ENCODE peak calls at places on chromosomes 2 and 18, in seven cellular contexts. N, V, M, Y, K, Q and E are unnamed samples. For H3K36me3, the result is how much of the 10 kb centered on the place peaks cover.

GRCh38 chr2:192645811-192646598 is 451.3 kb upstream of the TMEFF2 start:
- DNase-seq in N (no peak), V (no peak), M (no peak), Y (no peak), K (no peak), Q (no peak), E (no peak)

GRCh38 chr2:182901748-182902147 is 35.3 kb upstream of the FRZB start:
- DNase-seq in N (no peak), V (no peak), M (no peak), Y (no peak), K (no peak), Q (no peak), E (no peak)

GRCh38 chr18:3998698-3999333 is 456.3 kb downstream of the DLGAP1 start:
- DNase-seq in N (peak), V (no peak), M (no peak), Y (peak), K (no peak), Q (peak), E (no peak)

GRCh38 chr18:70523035-70523797 is 234.4 kb downstream of the SOCS6 start:
- DNase-seq in N (no peak), V (no peak), M (no peak), Y (no peak), K (no peak), Q (no peak), E (no peak)

GRCh38 chr18:12608292-12608691 is 49.6 kb downstream of the SPIRE1 start:
- DNase-seq in N (peak), V (no peak), M (peak), Y (no peak), K (no peak), Q (peak), E (no peak)

GRCh38 chr2:205700331-205701132 is 18.2 kb downstream of the NRP2 start:
- DNase-seq in N (peak), V (no peak), M (no peak), Y (peak), K (peak), Q (peak), E (no peak)

GRCh38 chr2:178385595-178386148 is 65.3 kb downstream of the PRKRA start:
- DNase-seq in N (no peak), V (no peak), M (no peak), Y (no peak), K (no peak), Q (peak), E (no peak)

GRCh38 chr2:218368621-218369153 is 12.0 kb downstream of the CATIP start:
- DNase-seq in N (no peak), V (no peak), M (no peak), Y (peak), K (peak), Q (no peak), E (peak)

GRCh38 chr18:77086656-77087390 is 45.8 kb downstream of the MBP start:
- DNase-seq in N (no peak), V (no peak), M (no peak), Y (no peak), K (peak), Q (no peak), E (peak)

GRCh38 chr18:46630160-46630559 is 26.9 kb downstream of the LOXHD1 start:
- DNase-seq in N (peak), V (no peak), M (no peak), Y (no peak), K (no peak), Q (peak), E (no peak)

GRCh38 chr2:157055660-157056199 is 201.8 kb upstream of the GALNT5 start:
- DNase-seq in N (peak), V (no peak), M (no peak), Y (no peak), K (no peak), Q (peak), E (no peak)

GRCh38 chr2:199405241-199405640 is 52.5 kb downstream of the SATB2 start:
- DNase-seq in N (no peak), V (no peak), M (no peak), Y (no peak), K (peak), Q (peak), E (peak)

GRCh38 chr18:77023115-77023782 is 109.3 kb downstream of the MBP start:
- DNase-seq in N (no peak), V (no peak), M (no peak), Y (no peak), K (no peak), Q (no peak), E (no peak)

GRCh38 chr2:30447149-30448045 is at the start of gene LCLAT1:
- DNase-seq in N (peak), V (peak), M (no peak), Y (peak), K (peak), Q (peak), E (peak)

GRCh38 chr2:158756976-158757375 is 38.1 kb upstream of the DAPL1 start:
- DNase-seq in N (peak), V (no peak), M (no peak), Y (no peak), K (no peak), Q (peak), E (no peak)

GRCh38 chr2:185813707-185814106 is 75.1 kb downstream of the FSIP2 start:
- DNase-seq in N (no peak), V (no peak), M (no peak), Y (no peak), K (no peak), Q (no peak), E (no peak)

DNA sequence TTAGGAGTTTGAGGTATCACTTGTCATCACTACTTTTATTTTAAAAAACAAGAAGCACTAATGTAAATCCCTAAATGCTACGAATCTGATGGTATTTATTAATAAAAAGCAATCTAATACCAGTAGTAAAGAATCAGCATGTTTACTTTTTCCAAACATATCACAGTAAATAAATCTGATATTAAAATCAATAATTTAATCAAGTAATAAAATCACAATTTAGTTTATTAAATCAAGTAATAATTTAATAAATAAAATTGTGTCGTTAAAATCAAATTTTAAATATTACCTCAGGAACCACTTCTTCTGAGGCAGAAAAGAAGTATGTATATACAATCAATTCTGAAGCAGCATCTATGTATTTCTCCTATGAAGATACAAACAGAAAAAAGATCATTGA is 18.0 kb downstream of the TMX3 start:
- DNase-seq in N (no peak), V (no peak), M (no peak), Y (no peak), K (no peak), Q (no peak), E (no peak)
- H3K36me3 ChIP-seq in N (under half), V (under half), M (under half), Y (under half), K (half or more), Q (under half), E (under half)

GRCh38 chr2:33505966-33506365 is 29.5 kb downstream of the RASGRP3 start:
- DNase-seq in N (peak), V (no peak), M (no peak), Y (no peak), K (no peak), Q (no peak), E (no peak)
- H3K36me3 ChIP-seq in N (under half), V (under half), M (under half), Y (under half), K (under half), Q (under half), E (under half)

GRCh38 chr2:237631029-237631785 is 3.8 kb downstream of the LRRFIP1 start:
- DNase-seq in N (no peak), V (no peak), M (no peak), Y (no peak), K (no peak), Q (no peak), E (peak)

GRCh38 chr2:237629739-237630138 is 2.4 kb downstream of the LRRFIP1 start:
- DNase-seq in N (peak), V (no peak), M (no peak), Y (no peak), K (no peak), Q (peak), E (no peak)

GRCh38 chr2:237632991-237633629 is 5.7 kb downstream of the LRRFIP1 start:
- DNase-seq in N (no peak), V (no peak), M (no peak), Y (no peak), K (no peak), Q (no peak), E (peak)

GRCh38 chr2:237630216-237631000 is 3.0 kb downstream of the LRRFIP1 start:
- DNase-seq in N (no peak), V (no peak), M (no peak), Y (no peak), K (peak), Q (no peak), E (peak)

DNA sequence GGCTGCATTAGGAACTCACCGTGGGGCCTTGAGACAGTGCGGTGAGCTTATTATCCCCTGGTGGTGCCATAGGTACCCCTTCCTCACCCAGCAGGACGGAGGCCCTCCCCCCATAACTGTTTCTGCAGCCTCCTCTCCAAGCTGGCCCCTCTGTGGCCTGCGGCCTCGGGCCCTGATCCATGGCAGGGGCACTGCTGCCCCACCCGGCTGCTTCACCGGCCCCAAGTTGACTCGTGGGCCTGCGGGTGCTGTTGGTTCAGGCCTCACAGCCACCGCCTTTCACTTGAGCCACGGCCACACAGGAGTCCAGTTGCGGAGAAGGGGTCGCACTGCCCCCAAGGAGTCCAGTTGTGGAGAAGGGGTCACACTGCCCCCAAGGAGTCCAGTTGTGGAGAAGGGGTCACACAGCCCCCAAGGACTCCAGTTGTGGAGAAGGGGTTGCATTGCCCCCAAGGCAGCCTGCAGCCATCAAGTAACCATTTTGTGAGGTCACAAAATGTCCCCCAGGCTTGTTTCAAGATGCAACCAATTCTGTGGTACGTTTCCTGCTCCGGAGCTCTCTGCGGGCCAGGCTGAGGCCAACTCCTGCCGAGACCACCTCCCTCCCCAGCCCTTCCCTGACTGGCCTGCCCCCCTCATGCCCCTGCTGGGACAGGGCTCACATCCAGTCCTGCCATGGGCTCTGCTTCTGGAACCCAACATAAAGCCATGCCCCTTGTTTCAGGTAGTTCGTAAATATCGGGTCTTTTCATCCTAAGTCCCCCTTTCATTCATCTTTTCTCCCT is 4.6 kb downstream of the LRRFIP1 start:
- DNase-seq in N (no peak), V (no peak), M (no peak), Y (no peak), K (no peak), Q (no peak), E (peak)
- H3K36me3 ChIP-seq in N (under half), V (under half), M (under half), Y (under half), K (half or more), Q (under half), E (under half)

GRCh38 chr18:41985914-41986313 is 30.9 kb downstream of the PIK3C3 start:
- DNase-seq in N (no peak), V (no peak), M (no peak), Y (no peak), K (no peak), Q (no peak), E (no peak)
- H3K36me3 ChIP-seq in N (under half), V (under half), M (under half), Y (under half), K (under half), Q (under half), E (under half)

GRCh38 chr2:95181774-95182173 is 16.2 kb downstream of the ZNF2 start:
- DNase-seq in N (no peak), V (no peak), M (no peak), Y (no peak), K (no peak), Q (no peak), E (no peak)

GRCh38 chr2:95185197-95185596 is 19.6 kb downstream of the ZNF2 start:
- DNase-seq in N (no peak), V (no peak), M (no peak), Y (no peak), K (no peak), Q (no peak), E (no peak)

GRCh38 chr2:95174031-95174430 is 8.4 kb downstream of the ZNF2 start:
- DNase-seq in N (no peak), V (no peak), M (no peak), Y (no peak), K (no peak), Q (peak), E (no peak)

GRCh38 chr2:95179451-95179850 is 13.8 kb downstream of the ZNF2 start:
- DNase-seq in N (no peak), V (no peak), M (no peak), Y (peak), K (no peak), Q (no peak), E (no peak)
- H3K36me3 ChIP-seq in N (under half), V (under half), M (under half), Y (under half), K (under half), Q (under half), E (under half)

DNA sequence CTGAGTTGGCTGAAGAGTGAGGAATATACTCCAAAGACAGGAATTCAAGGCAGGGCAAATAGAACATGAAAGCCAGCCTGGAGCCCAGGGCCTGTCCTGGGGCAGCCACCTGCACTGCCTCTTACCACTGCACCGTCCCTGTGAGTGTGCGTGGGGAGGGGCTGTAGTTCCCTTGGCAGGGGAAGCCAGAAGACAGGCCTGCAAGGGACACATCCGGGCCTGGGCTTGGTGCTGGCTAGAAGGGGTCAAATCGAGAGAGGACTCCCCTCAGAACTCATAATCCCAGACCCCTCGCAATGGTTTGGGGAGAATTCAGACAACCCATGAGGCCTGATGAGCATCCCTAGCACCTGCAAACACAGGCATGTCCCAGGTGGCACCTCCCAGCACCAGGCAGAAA is 87.0 kb downstream of the HDAC4 start:
- DNase-seq in N (no peak), V (no peak), M (no peak), Y (peak), K (peak), Q (no peak), E (no peak)
- H3K36me3 ChIP-seq in N (under half), V (under half), M (under half), Y (under half), K (under half), Q (under half), E (under half)